ENCODE peak calls at places on chromosome 16, in five cellular contexts. E is IMR-90, G is Peyer's patch, O is cardiac muscle cell, K is substantia nigra. M is an unnamed sample.

GRCh38 chr16:56107944-56108583 is 83.2 kb upstream of the GNAO1 start:
- DNase-seq in E (no peak), G (no peak), O (no peak), K (peak; percentile 44), M (no peak)

GRCh38 chr16:49858200-49859129 is 2.6 kb upstream of the ZNF423 start:
- DNase-seq in E (no peak), G (no peak), O (peak; percentile 70), K (no peak), M (peak; percentile 44)

GRCh38 chr16:30104492-30104891 is 8.5 kb upstream of the YPEL3 start:
- DNase-seq in E (no peak), G (no peak), O (no peak), K (no peak), M (no peak)

GRCh38 chr16:30660424-30661251 is 2.4 kb downstream of the FBRS start:
- DNase-seq in E (peak; percentile 58), G (peak; percentile 61), O (no peak), K (no peak), M (no peak)

GRCh38 chr16:4520913-4521312 is 17.7 kb downstream of the CDIP1 start:
- DNase-seq in E (no peak), G (no peak), O (no peak), K (no peak), M (no peak)

GRCh38 chr16:23678430-23679273 is at the start of gene PLK1:
- DNase-seq in E (peak; percentile 76), G (peak; percentile 62), O (peak; percentile 87), K (peak; percentile 14), M (peak; percentile 53)

GRCh38 chr16:20884240-20884556 is 16.0 kb downstream of the DCUN1D3 start:
- DNase-seq in E (peak; percentile 88), G (no peak), O (peak; percentile 85), K (no peak), M (no peak)

GRCh38 chr16:27773344-27773743 is 223.4 kb downstream of the KATNIP start:
- DNase-seq in E (no peak), G (no peak), O (no peak), K (no peak), M (no peak)

GRCh38 chr16:5003828-5004227 is 29.9 kb downstream of the NAGPA start:
- DNase-seq in E (no peak), G (no peak), O (no peak), K (no peak), M (no peak)

GRCh38 chr16:67025151-67025550 is 3.8 kb upstream of the CBFB start:
- DNase-seq in E (no peak), G (no peak), O (no peak), K (no peak), M (no peak)

GRCh38 chr16:69105501-69106361 is at the start of gene HAS3:
- DNase-seq in E (peak; percentile 48), G (no peak), O (peak; percentile 70), K (no peak), M (peak; percentile 28)

GRCh38 chr16:26700250-26700649 is 366.5 kb upstream of the C16orf82 start:
- DNase-seq in E (no peak), G (no peak), O (no peak), K (no peak), M (no peak)

GRCh38 chr16:26111900-26112299 is 420.1 kb downstream of the HS3ST4 start:
- DNase-seq in E (no peak), G (no peak), O (no peak), K (no peak), M (no peak)

GRCh38 chr16:84975066-84975465 is 36.3 kb downstream of the ZDHHC7 start:
- DNase-seq in E (no peak), G (no peak), O (no peak), K (no peak), M (no peak)

M was measured in GOT3.